ENCODE peak calls at places on chromosomes 4 and X, in six cellular contexts. Q is stomach, T is lower leg skin, P is IMR-90, M is sigmoid colon, R is lung. J is an unnamed sample.

GRCh38 chr4:167233523-167234387 is 539 bp downstream of the SPOCK3 start:
- DNase-seq in Q (no peak), T (no peak), P (no peak), M (no peak), R (no peak), J (no peak)

GRCh38 chr4:99885063-99885664 is 9.1 kb downstream of the LAMTOR3 start:
- DNase-seq in Q (no peak), T (no peak), P (peak; percentile 38), M (no peak), R (no peak), J (no peak)

GRCh38 chr4:153521467-153521866 is 55.3 kb downstream of the TMEM131L start:
- DNase-seq in Q (no peak), T (no peak), P (no peak), M (no peak), R (no peak), J (no peak)

GRCh38 chr4:98706935-98707334 is 48.5 kb upstream of the TSPAN5 start:
- DNase-seq in Q (no peak), T (no peak), P (no peak), M (no peak), R (no peak), J (no peak)

GRCh38 chrX:112513154-112513553 is 166.6 kb downstream of the LHFPL1 start:
- DNase-seq in Q (no peak), T (peak; percentile 15), P (peak; percentile 78), M (no peak), R (no peak), J (no peak)

GRCh38 chrX:22345884-22346283 is 73.2 kb downstream of the CBLL2 start:
- DNase-seq in Q (no peak), T (no peak), P (peak; percentile 26), M (no peak), R (no peak), J (no peak)

GRCh38 chr4:6205584-6205965 is 5.2 kb upstream of the JAKMIP1 start:
- DNase-seq in Q (peak; percentile 4), T (no peak), P (no peak), M (peak; percentile 20), R (no peak), J (no peak)

GRCh38 chr4:164252286-164252685 is 501.6 kb upstream of the SMIM31 start:
- DNase-seq in Q (no peak), T (no peak), P (no peak), M (no peak), R (no peak), J (no peak)

GRCh38 chr4:152586668-152587067 is 50.8 kb upstream of the FBXW7 start:
- DNase-seq in Q (no peak), T (no peak), P (no peak), M (no peak), R (no peak), J (no peak)

GRCh38 chr4:31071807-31072486 is 351.8 kb downstream of the PCDH7 start:
- DNase-seq in Q (no peak), T (no peak), P (peak; percentile 15), M (no peak), R (no peak), J (no peak)

GRCh38 chr4:77432702-77433101 is 172.9 kb upstream of the CXCL13 start:
- DNase-seq in Q (no peak), T (no peak), P (no peak), M (no peak), R (no peak), J (no peak)

GRCh38 chrX:10176121-10177003 is 19.6 kb downstream of the CLCN4 start:
- DNase-seq in Q (peak; percentile 39), T (no peak), P (no peak), M (no peak), R (no peak), J (no peak)

GRCh38 chr4:102717448-102718092 is 43.2 kb downstream of the MANBA start:
- DNase-seq in Q (no peak), T (no peak), P (no peak), M (no peak), R (peak; percentile 42), J (no peak)

GRCh38 chr4:102710986-102711385 is 49.8 kb downstream of the MANBA start:
- DNase-seq in Q (no peak), T (no peak), P (no peak), M (no peak), R (no peak), J (no peak)

GRCh38 chr4:102713096-102713495 is 47.7 kb downstream of the MANBA start:
- DNase-seq in Q (no peak), T (no peak), P (peak; percentile 78), M (no peak), R (no peak), J (no peak)

GRCh38 chr4:102715057-102715456 is 45.7 kb downstream of the MANBA start:
- DNase-seq in Q (no peak), T (no peak), P (no peak), M (no peak), R (no peak), J (no peak)
- TF ChIP-seq CTCF in Q (no peak), T (no peak), P (no peak), M (no peak), R (no peak), J (no peak)

GRCh38 chr4:80374180-80374579 is 38.6 kb downstream of the CFAP299 start:
- DNase-seq in Q (no peak), T (no peak), P (no peak), M (no peak), R (no peak), J (no peak)

GRCh38 chr4:80367737-80368136 is 32.2 kb downstream of the CFAP299 start:
- DNase-seq in Q (no peak), T (no peak), P (peak; percentile 65), M (no peak), R (no peak), J (no peak)

GRCh38 chr4:80370635-80371034 is 35.1 kb downstream of the CFAP299 start:
- DNase-seq in Q (no peak), T (no peak), P (no peak), M (no peak), R (no peak), J (no peak)

GRCh38 chr4:80365928-80366327 is 30.4 kb downstream of the CFAP299 start:
- DNase-seq in Q (peak; percentile 54), T (peak; percentile 36), P (peak; percentile 76), M (peak; percentile 76), R (peak; percentile 54), J (no peak)

GRCh38 chr4:80371046-80371445 is 35.5 kb downstream of the CFAP299 start:
- DNase-seq in Q (no peak), T (no peak), P (no peak), M (no peak), R (no peak), J (no peak)
- TF ChIP-seq CTCF in Q (no peak), T (no peak), P (no peak), M (no peak), R (no peak), J (no peak)

GRCh38 chrX:54248309-54248708 is 65.3 kb upstream of the FAM120C start:
- DNase-seq in Q (no peak), T (no peak), P (peak; percentile 44), M (no peak), R (no peak), J (no peak)
- TF ChIP-seq CTCF in Q (peak; percentile 14), T (no peak), P (peak; percentile 36), M (no peak), R (no peak), J (no peak)

DNA sequence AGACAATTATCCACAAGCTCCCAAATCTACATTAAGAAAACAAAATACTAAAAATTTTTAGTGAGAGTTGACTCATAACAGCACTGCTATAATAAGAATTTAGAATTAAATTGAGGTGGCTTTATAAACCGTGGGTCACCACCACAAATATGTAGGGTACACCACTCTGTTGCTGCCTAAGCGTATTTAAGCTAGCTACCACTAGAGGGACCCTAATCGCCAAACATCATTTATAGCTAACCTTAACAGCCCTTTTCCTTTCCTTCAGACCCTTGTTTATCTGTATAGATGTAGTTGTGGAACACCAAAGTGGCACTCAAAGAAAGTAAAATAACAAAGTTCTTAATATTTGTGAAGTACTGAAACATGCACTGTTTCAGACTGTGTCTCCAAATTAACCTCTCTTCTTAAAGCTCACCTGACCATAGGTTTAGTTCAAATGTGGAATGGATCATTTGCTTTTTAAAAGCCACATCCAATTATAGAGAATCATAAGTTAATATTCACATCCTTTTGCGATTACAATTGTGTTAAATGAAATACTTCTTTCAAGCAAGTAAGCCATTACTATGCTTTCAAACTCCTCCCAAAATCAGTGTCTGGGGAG is 95.5 kb upstream of the PTPN13 start:
- DNase-seq in Q (no peak), T (no peak), P (peak; percentile 68), M (no peak), R (no peak), J (no peak)
- TF ChIP-seq CTCF in Q (peak; percentile 73), T (no peak), P (peak; percentile 79), M (peak; percentile 76), R (peak; percentile 46), J (no peak)

J was measured in omental fat pad.